ENCODE peak calls at places on chromosomes 5 and 9, in ten cellular contexts. One of them, this sample, is unnamed.

GRCh38 chr5:4905674-4906528 is 234.2 kb upstream of the ADAMTS16 start:
- DNase-seq in body of pancreas: peak
- DNase-seq in Calu3: no peak
- DNase-seq in mesothelial cell of epicardium: no peak
- DNase-seq in RWPE2: no peak
- DNase-seq in mucosa of descending colon: no peak
- DNase-seq in HepG2: peak
- DNase-seq in astrocyte: peak
- DNase-seq in left ventricle myocardium inferior: peak
- DNase-seq in GM10248: no peak
- DNase-seq in this sample: no peak

GRCh38 chr5:13427859-13428557 is 516.5 kb downstream of the DNAH5 start:
- DNase-seq in body of pancreas: no peak
- DNase-seq in Calu3: no peak
- DNase-seq in mesothelial cell of epicardium: no peak
- DNase-seq in RWPE2: no peak
- DNase-seq in mucosa of descending colon: no peak
- DNase-seq in HepG2: no peak
- DNase-seq in astrocyte: no peak
- DNase-seq in left ventricle myocardium inferior: no peak
- DNase-seq in GM10248: no peak
- DNase-seq in this sample: no peak

GRCh38 chr5:140806834-140807775 is at the start of gene PCDHA4:
- DNase-seq in body of pancreas: peak
- DNase-seq in Calu3: peak
- DNase-seq in mesothelial cell of epicardium: peak
- DNase-seq in RWPE2: no peak
- DNase-seq in mucosa of descending colon: peak
- DNase-seq in HepG2: peak
- DNase-seq in astrocyte: no peak
- DNase-seq in left ventricle myocardium inferior: no peak
- DNase-seq in GM10248: no peak
- DNase-seq in this sample: peak

GRCh38 chr5:38134750-38135330 is 123.5 kb upstream of the EGFLAM start:
- DNase-seq in body of pancreas: no peak
- DNase-seq in Calu3: no peak
- DNase-seq in mesothelial cell of epicardium: no peak
- DNase-seq in RWPE2: no peak
- DNase-seq in mucosa of descending colon: no peak
- DNase-seq in HepG2: no peak
- DNase-seq in astrocyte: no peak
- DNase-seq in left ventricle myocardium inferior: no peak
- DNase-seq in GM10248: no peak
- DNase-seq in this sample: no peak

GRCh38 chr5:175479125-175479881 is 943 bp downstream of the SFXN1 start:
- DNase-seq in body of pancreas: no peak
- DNase-seq in Calu3: no peak
- DNase-seq in mesothelial cell of epicardium: no peak
- DNase-seq in RWPE2: no peak
- DNase-seq in mucosa of descending colon: peak
- DNase-seq in HepG2: peak
- DNase-seq in astrocyte: no peak
- DNase-seq in left ventricle myocardium inferior: no peak
- DNase-seq in GM10248: no peak
- DNase-seq in this sample: no peak

GRCh38 chr5:170467000-170467707 is 36.7 kb upstream of the KCNIP1 start:
- DNase-seq in body of pancreas: no peak
- DNase-seq in Calu3: peak
- DNase-seq in mesothelial cell of epicardium: no peak
- DNase-seq in RWPE2: peak
- DNase-seq in mucosa of descending colon: no peak
- DNase-seq in HepG2: no peak
- DNase-seq in astrocyte: peak
- DNase-seq in left ventricle myocardium inferior: no peak
- DNase-seq in GM10248: no peak
- DNase-seq in this sample: no peak

GRCh38 chr5:45862763-45863162 is 166.6 kb upstream of the HCN1 start:
- DNase-seq in body of pancreas: no peak
- DNase-seq in Calu3: no peak
- DNase-seq in mesothelial cell of epicardium: no peak
- DNase-seq in RWPE2: no peak
- DNase-seq in mucosa of descending colon: no peak
- DNase-seq in HepG2: no peak
- DNase-seq in astrocyte: no peak
- DNase-seq in left ventricle myocardium inferior: no peak
- DNase-seq in GM10248: no peak
- DNase-seq in this sample: no peak

GRCh38 chr5:75734913-75735789 is 17.9 kb upstream of the POC5 start:
- DNase-seq in body of pancreas: peak
- DNase-seq in Calu3: peak
- DNase-seq in mesothelial cell of epicardium: no peak
- DNase-seq in RWPE2: no peak
- DNase-seq in mucosa of descending colon: peak
- DNase-seq in HepG2: peak
- DNase-seq in astrocyte: no peak
- DNase-seq in left ventricle myocardium inferior: peak
- DNase-seq in GM10248: peak
- DNase-seq in this sample: peak

GRCh38 chr9:134175291-134175807 is 11.0 kb upstream of the RNU6ATAC start:
- DNase-seq in body of pancreas: no peak
- DNase-seq in Calu3: no peak
- DNase-seq in mesothelial cell of epicardium: no peak
- DNase-seq in RWPE2: no peak
- DNase-seq in mucosa of descending colon: peak
- DNase-seq in HepG2: no peak
- DNase-seq in astrocyte: no peak
- DNase-seq in left ventricle myocardium inferior: peak
- DNase-seq in GM10248: no peak
- DNase-seq in this sample: no peak

GRCh38 chr9:134176599-134176968 is 12.2 kb upstream of the RNU6ATAC start:
- DNase-seq in body of pancreas: no peak
- DNase-seq in Calu3: no peak
- DNase-seq in mesothelial cell of epicardium: no peak
- DNase-seq in RWPE2: no peak
- DNase-seq in mucosa of descending colon: no peak
- DNase-seq in HepG2: no peak
- DNase-seq in astrocyte: no peak
- DNase-seq in left ventricle myocardium inferior: no peak
- DNase-seq in GM10248: no peak
- DNase-seq in this sample: no peak

GRCh38 chr9:134174526-134175290 is 10.3 kb upstream of the RNU6ATAC start:
- DNase-seq in body of pancreas: no peak
- DNase-seq in Calu3: no peak
- DNase-seq in mesothelial cell of epicardium: no peak
- DNase-seq in RWPE2: no peak
- DNase-seq in mucosa of descending colon: no peak
- DNase-seq in HepG2: no peak
- DNase-seq in astrocyte: no peak
- DNase-seq in left ventricle myocardium inferior: no peak
- DNase-seq in GM10248: no peak
- DNase-seq in this sample: no peak

GRCh38 chr9:134177186-134177585 is 12.8 kb upstream of the RNU6ATAC start:
- DNase-seq in body of pancreas: no peak
- DNase-seq in Calu3: no peak
- DNase-seq in mesothelial cell of epicardium: no peak
- DNase-seq in RWPE2: peak
- DNase-seq in mucosa of descending colon: no peak
- DNase-seq in HepG2: no peak
- DNase-seq in astrocyte: no peak
- DNase-seq in left ventricle myocardium inferior: no peak
- DNase-seq in GM10248: no peak
- DNase-seq in this sample: no peak

GRCh38 chr9:134175808-134176598 is 11.6 kb upstream of the RNU6ATAC start:
- DNase-seq in body of pancreas: no peak
- DNase-seq in Calu3: no peak
- DNase-seq in mesothelial cell of epicardium: no peak
- DNase-seq in RWPE2: peak
- DNase-seq in mucosa of descending colon: peak
- DNase-seq in HepG2: peak
- DNase-seq in astrocyte: no peak
- DNase-seq in left ventricle myocardium inferior: no peak
- DNase-seq in GM10248: no peak
- DNase-seq in this sample: no peak
- TF ChIP-seq CTCF in body of pancreas: no peak
- TF ChIP-seq CTCF in Calu3: no peak
- TF ChIP-seq CTCF in mesothelial cell of epicardium: no peak
- TF ChIP-seq CTCF in RWPE2: peak
- TF ChIP-seq CTCF in mucosa of descending colon: no peak
- TF ChIP-seq CTCF in HepG2: peak
- TF ChIP-seq CTCF in astrocyte: no peak
- TF ChIP-seq CTCF in left ventricle myocardium inferior: peak
- TF ChIP-seq CTCF in GM10248: no peak
- TF ChIP-seq CTCF in this sample: peak

GRCh38 chr5:136067422-136067821 is 38.6 kb downstream of the TGFBI start:
- DNase-seq in body of pancreas: no peak
- DNase-seq in Calu3: no peak
- DNase-seq in mesothelial cell of epicardium: no peak
- DNase-seq in RWPE2: no peak
- DNase-seq in mucosa of descending colon: no peak
- DNase-seq in HepG2: peak
- DNase-seq in astrocyte: no peak
- DNase-seq in left ventricle myocardium inferior: no peak
- DNase-seq in GM10248: no peak
- DNase-seq in this sample: no peak

GRCh38 chr5:136064510-136064909 is 35.7 kb downstream of the TGFBI start:
- DNase-seq in body of pancreas: no peak
- DNase-seq in Calu3: peak
- DNase-seq in mesothelial cell of epicardium: no peak
- DNase-seq in RWPE2: no peak
- DNase-seq in mucosa of descending colon: no peak
- DNase-seq in HepG2: no peak
- DNase-seq in astrocyte: peak
- DNase-seq in left ventricle myocardium inferior: no peak
- DNase-seq in GM10248: no peak
- DNase-seq in this sample: no peak

GRCh38 chr5:136065588-136065987 is 36.8 kb downstream of the TGFBI start:
- DNase-seq in body of pancreas: no peak
- DNase-seq in Calu3: no peak
- DNase-seq in mesothelial cell of epicardium: no peak
- DNase-seq in RWPE2: no peak
- DNase-seq in mucosa of descending colon: no peak
- DNase-seq in HepG2: no peak
- DNase-seq in astrocyte: no peak
- DNase-seq in left ventricle myocardium inferior: no peak
- DNase-seq in GM10248: no peak
- DNase-seq in this sample: no peak

GRCh38 chr5:136063778-136064465 is 35.1 kb downstream of the TGFBI start:
- DNase-seq in body of pancreas: no peak
- DNase-seq in Calu3: no peak
- DNase-seq in mesothelial cell of epicardium: no peak
- DNase-seq in RWPE2: no peak
- DNase-seq in mucosa of descending colon: no peak
- DNase-seq in HepG2: no peak
- DNase-seq in astrocyte: no peak
- DNase-seq in left ventricle myocardium inferior: no peak
- DNase-seq in GM10248: no peak
- DNase-seq in this sample: no peak

GRCh38 chr5:136066705-136067271 is 38.0 kb downstream of the TGFBI start:
- DNase-seq in body of pancreas: no peak
- DNase-seq in Calu3: peak
- DNase-seq in mesothelial cell of epicardium: no peak
- DNase-seq in RWPE2: no peak
- DNase-seq in mucosa of descending colon: peak
- DNase-seq in HepG2: peak
- DNase-seq in astrocyte: peak
- DNase-seq in left ventricle myocardium inferior: peak
- DNase-seq in GM10248: no peak
- DNase-seq in this sample: no peak
- TF ChIP-seq CTCF in body of pancreas: peak
- TF ChIP-seq CTCF in Calu3: no peak
- TF ChIP-seq CTCF in mesothelial cell of epicardium: no peak
- TF ChIP-seq CTCF in RWPE2: no peak
- TF ChIP-seq CTCF in mucosa of descending colon: no peak
- TF ChIP-seq CTCF in HepG2: peak
- TF ChIP-seq CTCF in astrocyte: no peak
- TF ChIP-seq CTCF in left ventricle myocardium inferior: peak
- TF ChIP-seq CTCF in GM10248: no peak
- TF ChIP-seq CTCF in this sample: no peak

DNA sequence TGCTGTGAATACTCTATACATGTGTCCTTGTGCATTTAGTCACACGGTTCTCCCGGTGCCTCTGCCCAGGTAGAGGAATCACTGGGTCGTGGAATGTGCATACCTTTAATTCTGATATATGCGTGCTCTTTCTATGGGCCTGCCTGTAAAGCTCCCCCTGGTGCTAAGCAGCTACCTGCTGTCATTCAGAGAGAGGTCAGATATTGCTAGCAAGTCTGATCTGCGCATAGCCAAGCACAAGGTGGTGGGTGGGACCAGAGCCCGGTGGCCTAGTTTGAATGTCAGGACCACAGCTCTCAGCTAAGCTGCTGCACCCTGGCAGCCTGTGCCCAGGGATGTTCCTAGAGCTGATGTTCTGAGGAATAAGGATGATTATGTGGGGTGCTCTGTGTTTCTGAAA is 33.4 kb downstream of the TJP2 start:
- DNase-seq in body of pancreas: no peak
- DNase-seq in Calu3: no peak
- DNase-seq in mesothelial cell of epicardium: no peak
- DNase-seq in RWPE2: no peak
- DNase-seq in mucosa of descending colon: no peak
- DNase-seq in HepG2: no peak
- DNase-seq in astrocyte: no peak
- DNase-seq in left ventricle myocardium inferior: peak
- DNase-seq in GM10248: no peak
- DNase-seq in this sample: no peak
- TF ChIP-seq CTCF in body of pancreas: peak
- TF ChIP-seq CTCF in Calu3: no peak
- TF ChIP-seq CTCF in mesothelial cell of epicardium: no peak
- TF ChIP-seq CTCF in RWPE2: no peak
- TF ChIP-seq CTCF in mucosa of descending colon: no peak
- TF ChIP-seq CTCF in HepG2: peak
- TF ChIP-seq CTCF in astrocyte: no peak
- TF ChIP-seq CTCF in left ventricle myocardium inferior: peak
- TF ChIP-seq CTCF in GM10248: no peak
- TF ChIP-seq CTCF in this sample: no peak

GRCh38 chr5:160458971-160459800 is 37.5 kb downstream of the PTTG1 start:
- DNase-seq in body of pancreas: no peak
- DNase-seq in Calu3: no peak
- DNase-seq in mesothelial cell of epicardium: no peak
- DNase-seq in RWPE2: no peak
- DNase-seq in mucosa of descending colon: no peak
- DNase-seq in HepG2: no peak
- DNase-seq in astrocyte: peak
- DNase-seq in left ventricle myocardium inferior: no peak
- DNase-seq in GM10248: peak
- DNase-seq in this sample: no peak

GRCh38 chr5:160461378-160461777 is 39.7 kb downstream of the PTTG1 start:
- DNase-seq in body of pancreas: no peak
- DNase-seq in Calu3: no peak
- DNase-seq in mesothelial cell of epicardium: no peak
- DNase-seq in RWPE2: no peak
- DNase-seq in mucosa of descending colon: no peak
- DNase-seq in HepG2: no peak
- DNase-seq in astrocyte: no peak
- DNase-seq in left ventricle myocardium inferior: no peak
- DNase-seq in GM10248: no peak
- DNase-seq in this sample: no peak

GRCh38 chr5:160463227-160463626 is 41.6 kb downstream of the PTTG1 start:
- DNase-seq in body of pancreas: no peak
- DNase-seq in Calu3: no peak
- DNase-seq in mesothelial cell of epicardium: no peak
- DNase-seq in RWPE2: no peak
- DNase-seq in mucosa of descending colon: no peak
- DNase-seq in HepG2: no peak
- DNase-seq in astrocyte: no peak
- DNase-seq in left ventricle myocardium inferior: no peak
- DNase-seq in GM10248: no peak
- DNase-seq in this sample: no peak

GRCh38 chr5:160462167-160462566 is 40.5 kb downstream of the PTTG1 start:
- DNase-seq in body of pancreas: no peak
- DNase-seq in Calu3: no peak
- DNase-seq in mesothelial cell of epicardium: no peak
- DNase-seq in RWPE2: no peak
- DNase-seq in mucosa of descending colon: no peak
- DNase-seq in HepG2: no peak
- DNase-seq in astrocyte: no peak
- DNase-seq in left ventricle myocardium inferior: no peak
- DNase-seq in GM10248: no peak
- DNase-seq in this sample: no peak

DNA sequence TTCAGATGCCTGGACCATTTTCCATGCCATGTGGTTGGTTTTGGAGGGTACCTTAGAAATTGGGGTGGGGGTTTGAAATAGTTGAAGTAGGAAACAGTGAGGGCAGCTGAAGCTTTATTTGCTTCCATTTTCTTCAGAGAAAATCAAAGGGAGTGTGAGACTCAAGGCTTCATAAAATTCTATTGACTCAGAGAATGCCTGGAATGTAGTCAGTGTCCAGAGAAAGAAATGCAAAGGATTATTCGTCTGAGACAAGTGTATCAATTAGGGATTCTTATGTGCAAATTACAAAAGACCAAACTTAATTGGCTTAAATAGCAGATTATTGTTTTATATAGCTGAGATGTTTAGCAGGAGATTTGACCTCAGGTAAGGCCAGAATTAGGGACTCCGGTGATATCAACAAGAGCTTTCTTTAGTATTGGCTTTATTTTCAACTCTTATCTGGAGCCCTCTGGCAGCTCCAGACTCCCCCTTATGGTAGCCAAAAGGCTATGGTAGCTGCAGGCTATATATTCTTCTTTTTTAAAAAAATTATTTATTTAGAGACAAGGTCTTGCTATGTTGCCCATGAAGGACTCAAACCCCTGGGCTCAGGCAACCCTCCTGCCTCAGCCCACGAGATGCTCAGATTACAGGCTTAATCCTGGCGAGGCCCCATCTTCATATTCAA is 38.9 kb downstream of the PTTG1 start:
- DNase-seq in body of pancreas: no peak
- DNase-seq in Calu3: no peak
- DNase-seq in mesothelial cell of epicardium: no peak
- DNase-seq in RWPE2: no peak
- DNase-seq in mucosa of descending colon: no peak
- DNase-seq in HepG2: no peak
- DNase-seq in astrocyte: peak
- DNase-seq in left ventricle myocardium inferior: no peak
- DNase-seq in GM10248: no peak
- DNase-seq in this sample: no peak
- TF ChIP-seq CTCF in body of pancreas: no peak
- TF ChIP-seq CTCF in Calu3: no peak
- TF ChIP-seq CTCF in mesothelial cell of epicardium: no peak
- TF ChIP-seq CTCF in RWPE2: peak
- TF ChIP-seq CTCF in mucosa of descending colon: no peak
- TF ChIP-seq CTCF in HepG2: no peak
- TF ChIP-seq CTCF in astrocyte: peak
- TF ChIP-seq CTCF in left ventricle myocardium inferior: no peak
- TF ChIP-seq CTCF in GM10248: no peak
- TF ChIP-seq CTCF in this sample: no peak